ENCODE peak calls at places on chromosomes 4 and X, in five cellular contexts. Q, S, K, I and O are unnamed samples.

GRCh38 chrX:29530520-29530919 is 684.8 kb upstream of the MAGEB2 start:
- DNase-seq in Q (no peak), S (no peak), K (no peak), I (no peak), O (no peak)

GRCh38 chr4:184385705-184386141 is 88.6 kb downstream of the IRF2 start:
- DNase-seq in Q (no peak), S (peak), K (no peak), I (no peak), O (no peak)

GRCh38 chr4:170109586-170110289 is 20.0 kb upstream of the AADAT start:
- DNase-seq in Q (no peak), S (no peak), K (no peak), I (no peak), O (no peak)

GRCh38 chr4:121213940-121214339 is 49.8 kb upstream of the TNIP3 start:
- DNase-seq in Q (no peak), S (no peak), K (no peak), I (no peak), O (no peak)

GRCh38 chr4:82706349-82707000 is 92.1 kb downstream of the SCD5 start:
- DNase-seq in Q (no peak), S (no peak), K (no peak), I (no peak), O (no peak)

GRCh38 chr4:128241425-128241913 is 46.1 kb downstream of the PGRMC2 start:
- DNase-seq in Q (no peak), S (no peak), K (no peak), I (no peak), O (no peak)

GRCh38 chrX:70755850-70756249 is 152.7 kb downstream of the TEX11 start:
- DNase-seq in Q (peak), S (no peak), K (no peak), I (no peak), O (no peak)

GRCh38 chrX:134692990-134693389 is 34.7 kb upstream of the PLAC1 start:
- DNase-seq in Q (no peak), S (peak), K (no peak), I (no peak), O (no peak)

GRCh38 chrX:18449271-18449670 is 23.9 kb downstream of the CDKL5 start:
- DNase-seq in Q (no peak), S (no peak), K (no peak), I (no peak), O (no peak)

GRCh38 chrX:8848921-8849320 is 47.7 kb upstream of the FAM9A start:
- DNase-seq in Q (no peak), S (no peak), K (no peak), I (no peak), O (no peak)

GRCh38 chrX:47941423-47941822 is 62.4 kb downstream of the ZNF182 start:
- DNase-seq in Q (no peak), S (no peak), K (no peak), I (no peak), O (no peak)

GRCh38 chr4:99763635-99764101 is 53.0 kb upstream of the DAPP1 start:
- DNase-seq in Q (no peak), S (peak), K (no peak), I (peak), O (no peak)

GRCh38 chr4:3311489-3312171 is 18.8 kb downstream of the RGS12 start:
- DNase-seq in Q (no peak), S (no peak), K (no peak), I (no peak), O (no peak)

GRCh38 chr4:151407466-151408379 is 1.3 kb upstream of the FHIP1A start:
- DNase-seq in Q (peak), S (no peak), K (no peak), I (no peak), O (no peak)

GRCh38 chrX:106177106-106177981 is 9.2 kb downstream of the PWWP3B start:
- DNase-seq in Q (peak), S (no peak), K (no peak), I (no peak), O (no peak)

GRCh38 chr4:124932447-124932846 is 219.9 kb upstream of the ANKRD50 start:
- DNase-seq in Q (no peak), S (no peak), K (no peak), I (no peak), O (no peak)

GRCh38 chr4:23268072-23268771 is 575.5 kb downstream of the GBA3 start:
- DNase-seq in Q (no peak), S (no peak), K (no peak), I (no peak), O (no peak)

GRCh38 chr4:178602833-178603232 is 1160.6 kb upstream of the AGA start:
- DNase-seq in Q (no peak), S (no peak), K (no peak), I (no peak), O (no peak)

GRCh38 chr4:52621567-52621966 is 37.5 kb downstream of the USP46 start:
- DNase-seq in Q (peak), S (no peak), K (no peak), I (no peak), O (no peak)

GRCh38 chrX:31423575-31424284 is 351.9 kb upstream of the FTHL17 start:
- DNase-seq in Q (peak), S (peak), K (peak), I (no peak), O (no peak)

GRCh38 chr4:160880186-160880585 is 1283.6 kb downstream of the FSTL5 start:
- DNase-seq in Q (no peak), S (no peak), K (no peak), I (no peak), O (no peak)

GRCh38 chr4:121189811-121190210 is 25.7 kb upstream of the TNIP3 start:
- DNase-seq in Q (no peak), S (no peak), K (no peak), I (no peak), O (no peak)

GRCh38 chr4:180449395-180449956 is 1793.7 kb upstream of the TENM3 start:
- DNase-seq in Q (no peak), S (no peak), K (no peak), I (peak), O (no peak)

GRCh38 chr4:77193511-77194236 is 36.7 kb downstream of the CCNG2 start:
- DNase-seq in Q (peak), S (no peak), K (peak), I (no peak), O (no peak)

GRCh38 chr4:106627071-106627470 is 258.5 kb upstream of the GIMD1 start:
- DNase-seq in Q (no peak), S (no peak), K (no peak), I (no peak), O (no peak)

GRCh38 chrX:8084023-8084422 is 87.0 kb downstream of the VCX2 start:
- DNase-seq in Q (no peak), S (no peak), K (no peak), I (no peak), O (peak)

GRCh38 chrX:288561-288991 is 7.4 kb downstream of the PLCXD1 start:
- DNase-seq in Q (no peak), S (no peak), K (no peak), I (no peak), O (no peak)

GRCh38 chrX:110257889-110258288 is 60.0 kb downstream of the AMMECR1 start:
- DNase-seq in Q (no peak), S (no peak), K (no peak), I (no peak), O (no peak)

GRCh38 chrX:68650491-68650890 is 3.0 kb downstream of the STARD8 start:
- DNase-seq in Q (no peak), S (no peak), K (no peak), I (no peak), O (no peak)

GRCh38 chr4:7422098-7422897 is 12.4 kb downstream of the PSAPL1 start:
- DNase-seq in Q (peak), S (no peak), K (no peak), I (no peak), O (no peak)

GRCh38 chr4:2820216-2820982 is 23.2 kb upstream of the ADD1 start:
- DNase-seq in Q (no peak), S (no peak), K (no peak), I (no peak), O (no peak)

GRCh38 chrX:31449975-31450374 is 378.1 kb upstream of the FTHL17 start:
- DNase-seq in Q (no peak), S (no peak), K (no peak), I (no peak), O (no peak)

GRCh38 chr4:2081540-2081939 is 22.4 kb downstream of the NAT8L start:
- DNase-seq in Q (peak), S (no peak), K (no peak), I (no peak), O (no peak)

GRCh38 chr4:6971536-6972374 is 62.1 kb downstream of the TBC1D14 start:
- DNase-seq in Q (no peak), S (no peak), K (no peak), I (no peak), O (no peak)

GRCh38 chr4:40419231-40419912 is 84.2 kb downstream of the CHRNA9 start:
- DNase-seq in Q (no peak), S (no peak), K (no peak), I (no peak), O (no peak)
- TF ChIP-seq POLR2AphosphoS5 in Q (no peak), S (no peak), K (no peak), I (no peak), O (no peak)

DNA sequence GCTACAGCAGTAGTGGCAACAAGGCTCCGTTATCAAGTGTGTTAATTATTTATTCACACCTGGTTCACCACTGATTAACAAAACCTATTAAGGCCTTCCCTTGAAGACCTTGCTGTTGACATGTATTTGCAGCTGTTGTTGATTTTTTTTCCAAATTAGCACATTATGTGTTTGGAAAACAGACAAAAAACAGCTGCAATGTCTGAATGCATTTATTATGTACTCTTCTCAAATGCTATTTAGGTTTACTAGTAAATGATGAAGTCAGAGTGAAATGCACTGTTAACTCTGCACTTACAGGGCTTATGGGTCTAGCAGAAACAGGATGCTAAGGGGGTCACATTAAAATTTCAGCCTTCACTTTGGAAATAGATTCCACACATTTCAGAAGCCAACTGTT is 99.5 kb upstream of the PCDH7 start:
- DNase-seq in Q (no peak), S (no peak), K (no peak), I (no peak), O (no peak)
- H3K4me3 ChIP-seq in Q (no peak), S (no peak), K (no peak), I (no peak), O (no peak)

DNA sequence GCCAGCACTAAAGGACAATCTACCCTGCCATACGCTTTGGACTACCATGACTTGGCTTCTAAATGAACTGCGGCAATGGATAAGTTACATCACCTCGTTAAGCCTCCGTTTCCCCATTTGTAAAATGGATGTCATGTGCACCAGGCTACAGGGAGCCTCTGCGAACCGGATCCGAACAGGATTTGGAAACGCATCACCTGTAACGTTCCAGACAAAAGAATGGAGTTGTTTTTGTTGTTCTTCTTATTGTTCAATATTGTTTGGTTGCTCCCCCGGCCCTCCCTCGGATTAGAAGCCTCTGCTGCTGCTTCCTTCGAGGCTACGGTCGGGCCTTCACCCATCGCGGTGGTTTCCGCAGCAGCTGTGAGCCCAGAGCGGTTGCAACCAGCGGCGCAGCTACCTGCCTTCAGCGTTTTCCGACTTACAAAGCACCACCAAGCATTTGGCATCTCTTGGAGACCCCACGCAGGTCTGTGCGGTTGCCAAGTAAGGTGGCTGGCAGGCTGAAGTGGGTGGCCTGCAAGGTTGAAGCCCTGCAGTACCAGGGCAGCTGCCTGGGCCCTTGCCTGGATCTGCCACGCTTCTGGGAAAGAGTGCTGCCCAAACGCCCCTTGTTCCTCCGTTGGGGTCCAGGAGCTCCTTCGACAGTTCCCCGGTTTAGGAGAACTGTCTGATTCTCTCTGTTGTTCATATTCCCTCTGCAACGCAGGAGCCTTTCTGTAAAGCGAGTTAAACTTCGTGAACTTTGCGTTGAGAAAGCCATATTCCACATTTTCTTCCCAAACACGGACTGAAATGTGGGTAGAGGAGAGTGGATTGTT is 7.1 kb downstream of the NKX3-2 start:
- DNase-seq in Q (peak), S (no peak), K (no peak), I (no peak), O (no peak)
- TF ChIP-seq EZH2 in Q (peak), S (peak), K (no peak), I (no peak), O (no peak)

GRCh38 chr4:150045410-150045809 is 32.8 kb upstream of the DCLK2 start:
- DNase-seq in Q (no peak), S (no peak), K (no peak), I (no peak), O (no peak)
- TF ChIP-seq POLR2AphosphoS5 in Q (no peak), S (no peak), K (no peak), I (no peak), O (no peak)

DNA sequence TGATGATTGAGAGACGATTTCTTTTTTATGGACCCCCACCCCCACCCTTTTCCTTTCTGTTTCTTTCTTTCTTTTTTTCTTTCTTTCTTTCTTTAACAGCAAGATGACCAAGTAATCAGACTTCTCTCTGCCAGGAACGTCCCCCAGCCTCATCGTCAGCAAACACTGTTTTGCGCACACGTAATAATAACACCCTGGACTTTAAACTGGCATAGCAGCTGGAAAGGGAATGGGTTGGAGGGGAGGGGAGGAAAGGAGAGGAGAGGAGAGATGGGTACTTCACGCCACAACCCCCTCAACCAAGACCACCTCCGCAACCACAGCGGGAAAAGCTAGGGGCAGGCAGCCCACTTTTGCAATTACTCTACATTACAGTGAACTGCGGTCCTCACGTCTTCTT is 1.1 kb downstream of the GABRA2 start:
- DNase-seq in Q (peak), S (no peak), K (no peak), I (no peak), O (no peak)
- H3K4me3 ChIP-seq in Q (peak), S (no peak), K (no peak), I (no peak), O (peak)

GRCh38 chr4:40750461-40751258 is 905 bp downstream of the NSUN7 start:
- DNase-seq in Q (peak), S (peak), K (no peak), I (no peak), O (no peak)
- TF ChIP-seq EZH2 in Q (no peak), S (peak), K (no peak), I (no peak), O (no peak)

GRCh38 chr4:173530326-173531062 is 465 bp upstream of the HAND2 start:
- DNase-seq in Q (no peak), S (no peak), K (no peak), I (no peak), O (no peak)

GRCh38 chr4:173527103-173527876 is 2.7 kb downstream of the HAND2 start:
- DNase-seq in Q (peak), S (no peak), K (no peak), I (no peak), O (no peak)

GRCh38 chr4:173529505-173530325 is at the start of gene HAND2:
- DNase-seq in Q (peak), S (no peak), K (peak), I (no peak), O (peak)

GRCh38 chr4:173526724-173527102 is 3.3 kb downstream of the HAND2 start:
- DNase-seq in Q (no peak), S (no peak), K (no peak), I (no peak), O (no peak)

GRCh38 chr4:173528378-173529321 is 1.4 kb downstream of the HAND2 start:
- DNase-seq in Q (peak), S (no peak), K (no peak), I (no peak), O (no peak)
- TF ChIP-seq POLR2AphosphoS5 in Q (no peak), S (no peak), K (no peak), I (no peak), O (no peak)

DNA sequence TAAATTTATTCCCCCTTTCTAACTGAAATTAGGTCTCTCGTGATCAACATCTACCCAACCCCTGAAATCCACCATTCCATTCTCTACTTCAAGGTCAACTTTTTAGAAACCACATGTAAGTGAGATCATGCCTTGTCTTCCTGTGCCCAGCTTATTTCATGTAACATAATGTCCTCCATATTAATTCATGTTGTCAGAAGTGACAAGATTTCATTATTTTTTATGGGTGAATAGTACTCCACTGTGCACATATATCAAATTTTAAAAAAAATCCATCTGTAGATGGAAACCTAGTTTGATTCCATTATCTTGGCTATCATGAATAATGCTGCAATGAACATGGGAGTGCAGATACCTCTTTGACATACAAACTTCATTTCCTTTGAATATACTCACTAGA is 1.5 kb downstream of the PPID start:
- DNase-seq in Q (no peak), S (no peak), K (no peak), I (no peak), O (no peak)
- H3K4me3 ChIP-seq in Q (no peak), S (peak), K (peak), I (peak), O (peak)

GRCh38 chrX:40108959-40109287 is 11.2 kb upstream of the BCOR start:
- DNase-seq in Q (peak), S (peak), K (peak), I (no peak), O (no peak)

GRCh38 chrX:40106677-40107290 is 9.0 kb upstream of the BCOR start:
- DNase-seq in Q (no peak), S (no peak), K (no peak), I (no peak), O (no peak)

GRCh38 chrX:40108084-40108958 is 10.6 kb upstream of the BCOR start:
- DNase-seq in Q (peak), S (peak), K (no peak), I (no peak), O (no peak)

GRCh38 chrX:40105791-40106676 is 8.3 kb upstream of the BCOR start:
- DNase-seq in Q (peak), S (peak), K (peak), I (no peak), O (no peak)

DNA sequence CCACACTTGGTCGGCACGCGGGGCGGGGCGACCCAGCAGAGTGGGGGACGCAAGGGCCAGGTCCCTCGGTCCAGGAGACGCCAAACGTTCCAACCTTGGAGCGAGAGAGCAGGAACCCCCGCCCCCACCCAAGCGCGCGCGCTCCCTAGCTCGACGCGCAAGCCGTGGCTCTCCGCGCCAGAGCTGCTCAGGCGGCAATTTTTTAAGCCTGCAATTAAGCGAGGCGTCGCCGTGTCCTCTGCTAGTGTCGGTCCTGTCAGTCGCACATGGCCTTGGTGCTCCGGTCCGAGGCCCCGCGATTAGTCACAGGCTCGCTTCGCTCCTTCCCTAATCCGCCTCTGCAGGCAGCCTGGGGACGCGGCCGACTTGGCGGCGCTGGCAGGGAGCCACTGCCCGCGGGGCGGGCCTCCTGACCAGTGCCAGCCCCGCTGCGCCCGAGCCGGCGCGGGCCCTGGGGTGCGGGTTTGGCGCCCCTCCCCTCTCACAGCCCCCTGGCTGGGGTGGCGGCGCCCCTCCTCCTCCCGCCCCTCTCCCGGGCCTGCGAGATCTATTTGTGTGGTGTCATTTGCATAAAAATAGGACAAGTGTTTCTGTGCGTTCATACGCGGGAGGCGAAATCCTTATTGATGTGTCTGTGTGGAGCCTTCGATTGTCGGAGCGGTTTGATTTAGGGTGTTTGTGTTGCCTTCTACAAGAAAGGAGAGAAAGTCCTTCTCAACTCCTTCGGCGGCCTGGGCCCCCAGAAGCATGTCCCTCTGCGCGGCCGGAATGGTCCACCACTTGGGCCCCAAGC is 9.7 kb upstream of the BCOR start:
- DNase-seq in Q (peak), S (peak), K (no peak), I (peak), O (no peak)
- TF ChIP-seq EZH2 in Q (no peak), S (no peak), K (no peak), I (no peak), O (no peak)

DNA sequence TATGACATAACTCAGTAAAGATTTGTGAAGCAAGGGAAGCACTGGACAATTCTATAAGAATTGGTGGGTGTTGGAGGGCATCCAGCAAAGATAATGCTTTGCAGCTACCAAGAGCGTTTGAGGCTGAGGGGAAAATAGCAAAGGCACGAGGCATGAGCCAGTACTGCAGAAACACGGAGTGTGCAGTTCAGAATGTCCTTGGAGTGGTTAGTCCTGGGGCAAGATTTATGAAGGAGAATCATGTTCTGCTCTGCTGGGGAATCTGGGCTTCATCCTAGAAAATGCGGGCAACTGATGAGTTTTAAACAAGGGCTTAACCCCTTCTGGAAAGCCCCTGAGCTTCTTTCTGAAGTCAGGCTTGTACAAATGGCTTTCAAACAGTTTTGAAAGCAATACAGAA is 452.5 kb downstream of the IL15 start:
- DNase-seq in Q (no peak), S (no peak), K (no peak), I (no peak), O (no peak)
- TF ChIP-seq POLR2AphosphoS5 in Q (no peak), S (no peak), K (no peak), I (no peak), O (no peak)